ENCODE peak calls at places on chromosome X, in six cellular contexts. S, D, N, W, A and K are unnamed samples.

GRCh38 chrX:28108186-28108945 is 127.1 kb upstream of the DCAF8L1 start:
- DNase-seq in N (no peak), S (peak; percentile 53), W (no peak), A (no peak), D (no peak), K (no peak)

GRCh38 chrX:134480061-134480460 is 20.1 kb downstream of the HPRT1 start:
- DNase-seq in N (no peak), S (no peak), D (no peak), A (no peak), W (no peak), K (no peak)

GRCh38 chrX:108199691-108200090 is 108.1 kb downstream of the ATG4A start:
- DNase-seq in W (peak; percentile 18), D (no peak), N (no peak), S (peak; percentile 77), A (no peak), K (no peak)

GRCh38 chrX:283115-283845 is 2.1 kb downstream of the PLCXD1 start:
- DNase-seq in S (peak; percentile 76), W (peak; percentile 89), A (peak; percentile 88), N (peak; percentile 93), D (peak; percentile 90), K (no peak)

GRCh38 chrX:111270339-111270738 is at the start of gene CAPN6:
- DNase-seq in A (peak; percentile 27), D (peak; percentile 21), W (no peak), S (peak; percentile 14), N (no peak), K (no peak)

GRCh38 chrX:131262738-131263679 is 26.1 kb downstream of the IGSF1 start:
- DNase-seq in S (peak; percentile 47), D (peak; percentile 61), W (no peak), N (no peak), A (peak; percentile 54), K (no peak)

GRCh38 chrX:132622130-132622529 is 133.3 kb upstream of the MBNL3 start:
- DNase-seq in N (no peak), S (peak; percentile 48), D (no peak), W (peak; percentile 73), A (no peak), K (no peak)

GRCh38 chrX:69014200-69014599 is 151.1 kb downstream of the PJA1 start:
- DNase-seq in A (no peak), W (peak; percentile 27), D (no peak), S (no peak), N (no peak), K (no peak)

GRCh38 chrX:109774706-109775105 is 41.6 kb upstream of the ACSL4 start:
- DNase-seq in N (no peak), W (peak; percentile 71), A (no peak), S (peak; percentile 76), D (no peak), K (no peak)

GRCh38 chrX:413322-414201 is 26.9 kb upstream of the PPP2R3B start:
- DNase-seq in W (peak; percentile 13), N (no peak), A (no peak), D (no peak), S (no peak), K (no peak)

GRCh38 chrX:9390121-9390520 is 74.7 kb upstream of the TBL1X start:
- DNase-seq in S (no peak), N (no peak), A (no peak), D (no peak), W (no peak), K (no peak)

GRCh38 chrX:97685753-97686152 is 802.0 kb downstream of the RPA4 start:
- DNase-seq in A (no peak), W (peak; percentile 46), S (peak; percentile 62), N (no peak), D (peak; percentile 11), K (no peak)

GRCh38 chrX:41828821-41829220 is 94.5 kb downstream of the CASK start:
- DNase-seq in S (no peak), N (no peak), A (no peak), D (no peak), W (no peak), K (no peak)
- H3K27ac ChIP-seq in S (no peak overlapping the region), N (no peak overlapping the region), A (no peak overlapping the region), D (no peak overlapping the region), W (no peak overlapping the region), K (no peak overlapping the region)

GRCh38 chrX:114038358-114038757 is 545.5 kb upstream of the HTR2C start:
- DNase-seq in A (no peak), D (no peak), N (no peak), W (no peak), S (no peak), K (no peak)

GRCh38 chrX:114037515-114037914 is 546.4 kb upstream of the HTR2C start:
- DNase-seq in N (no peak), D (no peak), A (no peak), S (no peak), W (no peak), K (no peak)
- H3K27ac ChIP-seq in N (no peak overlapping the region), D (no peak overlapping the region), A (no peak overlapping the region), S (no peak overlapping the region), W (no peak overlapping the region), K (no peak overlapping the region)

GRCh38 chrX:13651150-13651549 is 1.8 kb upstream of the TCEANC start:
- DNase-seq in W (no peak), S (peak; percentile 48), A (no peak), N (no peak), D (no peak), K (no peak)

GRCh38 chrX:13650318-13650717 is 2.6 kb upstream of the TCEANC start:
- DNase-seq in A (no peak), N (no peak), W (no peak), D (no peak), S (no peak), K (no peak)

GRCh38 chrX:13649823-13650222 is 3.1 kb upstream of the TCEANC start:
- DNase-seq in N (no peak), A (no peak), D (no peak), W (peak; percentile 22), S (no peak), K (no peak)

GRCh38 chrX:13653022-13653693 is at the start of gene TCEANC:
- DNase-seq in D (peak; percentile 94), N (peak; percentile 97), W (peak; percentile 98), S (peak; percentile 97), A (peak; percentile 98), K (peak; percentile 74)

GRCh38 chrX:13652256-13653021 is 502 bp upstream of the TCEANC start:
- DNase-seq in N (no peak), A (no peak), S (peak; percentile 88), D (no peak), W (peak; percentile 87), K (no peak)
- H3K27ac ChIP-seq in N (peak overlapping the region; percentile 95), A (peak overlapping the region; percentile 63), S (peak overlapping the region; percentile 98), D (peak overlapping the region; percentile 95), W (peak overlapping the region; percentile 90), K (peak overlapping the region; percentile 89)

GRCh38 chrX:149199734-149200133 is 305.4 kb downstream of the IDS start:
- DNase-seq in S (no peak), N (no peak), D (no peak), W (no peak), A (no peak), K (no peak)

DNA sequence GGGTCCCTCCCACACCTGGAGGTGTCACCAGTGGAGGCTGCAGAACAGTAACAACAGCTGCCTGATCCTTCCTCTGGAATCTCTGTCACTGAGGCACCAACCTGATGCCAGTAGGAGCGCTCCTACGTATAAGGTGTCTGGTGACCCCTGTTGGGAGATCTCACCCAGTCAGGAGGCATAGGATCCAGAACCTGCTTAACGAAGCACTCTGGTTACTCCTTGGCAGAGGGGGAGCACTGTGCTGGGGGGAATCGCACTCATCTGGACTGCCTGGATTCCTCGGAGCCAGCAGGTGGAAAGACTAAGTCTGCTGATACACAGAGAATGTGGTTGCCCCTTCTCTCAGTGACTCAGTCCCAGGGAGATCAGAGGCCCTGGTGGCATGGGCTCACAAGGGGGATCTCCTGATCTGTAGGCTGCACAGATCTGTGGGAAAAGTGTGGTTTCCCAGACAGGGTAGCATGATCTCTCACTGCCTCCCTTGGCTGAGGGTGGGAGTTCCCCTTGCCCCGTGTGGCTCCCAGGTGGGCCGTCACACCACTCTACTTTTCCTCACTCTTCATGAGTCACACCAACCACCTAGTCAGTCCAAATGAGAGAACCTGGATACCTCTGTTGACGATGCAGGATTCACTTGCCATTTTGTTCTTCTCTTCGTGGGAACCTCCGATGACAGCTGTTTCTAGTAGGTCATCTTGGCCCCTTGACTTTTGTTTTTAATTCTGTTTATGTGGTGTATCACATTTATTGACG is 305.9 kb downstream of the IDS start:
- DNase-seq in D (no peak), W (no peak), S (no peak), A (no peak), N (no peak), K (no peak)
- H3K27ac ChIP-seq in D (no peak overlapping the region), W (no peak overlapping the region), S (no peak overlapping the region), A (no peak overlapping the region), N (no peak overlapping the region), K (no peak overlapping the region)

GRCh38 chrX:136183175-136183574 is 35.8 kb downstream of the FHL1 start:
- DNase-seq in W (no peak), S (no peak), D (no peak), A (no peak), N (no peak), K (no peak)
- H3K27ac ChIP-seq in W (no peak overlapping the region), S (no peak overlapping the region), D (no peak overlapping the region), A (no peak overlapping the region), N (no peak overlapping the region), K (no peak overlapping the region)

DNA sequence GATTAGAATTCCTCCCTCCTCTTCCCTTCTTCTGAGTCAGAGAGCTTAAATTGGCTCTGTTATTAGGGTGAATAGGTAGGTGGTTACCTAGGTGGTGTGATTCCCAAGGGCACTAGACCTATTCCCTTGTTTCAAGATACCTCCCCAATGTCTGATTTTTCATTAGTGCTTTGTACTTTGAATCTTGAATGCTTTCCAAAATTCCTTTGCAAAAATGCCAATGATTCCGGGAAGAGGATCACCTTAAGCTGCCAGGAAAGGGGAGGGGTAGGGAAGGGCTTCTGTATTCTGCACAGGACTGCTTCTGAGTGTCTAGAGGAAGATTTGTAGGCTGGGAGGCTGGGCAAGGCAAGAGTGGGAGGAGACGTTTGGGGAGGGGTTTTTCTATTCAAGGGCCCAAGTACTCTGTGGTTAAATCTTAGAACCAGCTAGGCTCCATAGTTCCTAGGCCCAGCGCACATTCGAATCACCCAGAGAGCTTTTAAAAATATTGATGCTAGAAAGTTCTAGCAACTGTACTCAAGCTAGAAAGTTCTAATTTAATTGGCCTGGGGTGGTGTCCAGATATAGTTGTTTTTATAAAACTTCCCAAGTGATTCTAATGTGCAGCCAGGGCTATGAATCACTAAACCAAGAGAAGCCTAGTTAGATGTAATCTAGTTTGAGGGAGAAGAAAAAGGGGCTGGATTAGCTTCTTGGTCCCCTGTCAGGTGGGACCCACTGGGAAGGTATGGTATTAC is 24.2 kb upstream of the MSN start:
- DNase-seq in W (no peak), D (no peak), S (peak; percentile 68), A (peak; percentile 10), N (no peak), K (no peak)
- H3K27ac ChIP-seq in W (no peak overlapping the region), D (peak overlapping the region; percentile 59), S (peak overlapping the region; percentile 36), A (peak overlapping the region; percentile 57), N (peak overlapping the region; percentile 25), K (peak overlapping the region; percentile 20)